ENCODE peak calls at places on chromosomes 6 and 20, in eight cellular contexts. C, S, X, K, G, I, W and L are unnamed samples.
A peak's percentile ranks its signal among the peaks of the same experiment; 100 is the strongest.

GRCh38 chr20:38970302-38970701 is 8.2 kb downstream of the DHX35 start:
- DNase-seq in C (peak; percentile 79), I (no peak), K (no peak), W (no peak), G (no peak), X (peak; percentile 85), S (no peak), L (peak; percentile 88)

GRCh38 chr6:117817499-117817898 is 89.6 kb upstream of the SLC35F1 start:
- DNase-seq in I (no peak), C (no peak), S (no peak), X (no peak), G (no peak), K (no peak), W (no peak), L (no peak)

GRCh38 chr6:169200931-169201514 is 52.6 kb downstream of the THBS2 start:
- DNase-seq in X (no peak), W (no peak), K (no peak), I (no peak), C (no peak), G (no peak), S (no peak), L (no peak)

GRCh38 chr6:132898376-132898775 is 84.0 kb downstream of the RPS12 start:
- DNase-seq in C (no peak), W (no peak), G (no peak), I (no peak), S (no peak), K (no peak), X (no peak), L (no peak)

GRCh38 chr20:10093087-10093591 is 58.4 kb downstream of the ANKEF1 start:
- DNase-seq in G (no peak), W (no peak), K (no peak), C (peak; percentile 89), I (no peak), S (no peak), X (peak; percentile 65), L (peak; percentile 88)

GRCh38 chr6:76533661-76534060 is 461.2 kb upstream of the IMPG1 start:
- DNase-seq in C (no peak), K (no peak), W (no peak), X (no peak), I (no peak), S (no peak), G (no peak), L (no peak)

GRCh38 chr20:63106108-63106764 is 99.5 kb upstream of the BHLHE23 start:
- DNase-seq in W (no peak), K (no peak), C (no peak), I (no peak), X (no peak), S (no peak), G (no peak), L (peak; percentile 44)

GRCh38 chr20:61477366-61477966 is 225.4 kb downstream of the CDH4 start:
- DNase-seq in W (no peak), X (no peak), S (no peak), C (no peak), K (no peak), I (no peak), G (no peak), L (peak; percentile 28)

GRCh38 chr20:61989741-61990140 is 75.9 kb downstream of the TAF4 start:
- DNase-seq in S (no peak), C (no peak), I (no peak), X (no peak), K (no peak), W (peak; percentile 4), G (no peak), L (no peak)

GRCh38 chr20:6599876-6600275 is 167.6 kb upstream of the BMP2 start:
- DNase-seq in C (peak; percentile 24), S (no peak), W (no peak), G (no peak), K (no peak), I (no peak), X (no peak), L (peak; percentile 13)

GRCh38 chr6:135870722-135871121 is 19.2 kb downstream of the PDE7B start:
- DNase-seq in S (no peak), W (no peak), K (no peak), G (no peak), I (no peak), X (peak; percentile 74), C (peak; percentile 62), L (peak; percentile 77)

GRCh38 chr6:92181347-92181746 is 1238.0 kb downstream of the EPHA7 start:
- DNase-seq in G (no peak), K (no peak), X (no peak), I (no peak), W (no peak), S (no peak), C (no peak), L (no peak)

GRCh38 chr20:46558511-46558959 is 8.1 kb upstream of the OCSTAMP start:
- DNase-seq in S (no peak), W (no peak), K (peak; percentile 61), G (no peak), C (peak; percentile 95), I (no peak), X (peak; percentile 94), L (peak; percentile 92)

GRCh38 chr6:52454556-52454955 is 34.4 kb downstream of the EFHC1 start:
- DNase-seq in K (no peak), W (no peak), X (peak; percentile 60), G (no peak), I (no peak), C (peak; percentile 89), S (no peak), L (peak; percentile 1)

GRCh38 chr20:51591871-51592270 is 49.4 kb upstream of the NFATC2 start:
- DNase-seq in I (no peak), W (no peak), C (no peak), G (no peak), K (no peak), S (no peak), X (no peak), L (no peak)

GRCh38 chr6:47263268-47263667 is 46.4 kb downstream of the TNFRSF21 start:
- DNase-seq in G (no peak), C (no peak), I (no peak), W (no peak), K (no peak), S (no peak), X (no peak), L (no peak)

GRCh38 chr20:33407251-33407650 is 5.9 kb upstream of the CDK5RAP1 start:
- DNase-seq in S (no peak), W (no peak), G (no peak), X (peak; percentile 56), K (no peak), I (no peak), C (peak; percentile 12), L (peak; percentile 29)

GRCh38 chr20:58309607-58310290 is at the start of gene RAB22A:
- DNase-seq in S (peak; percentile 73), X (peak; percentile 82), I (peak; percentile 37), W (peak; percentile 77), G (peak; percentile 67), C (peak; percentile 88), K (peak; percentile 81), L (peak; percentile 96)

GRCh38 chr6:9623985-9624384 is 790.9 kb downstream of the TFAP2A start:
- DNase-seq in I (no peak), C (no peak), G (no peak), S (no peak), W (no peak), K (no peak), X (peak; percentile 17), L (peak; percentile 82)